ENCODE peak calls at places on chromosomes 7 and 10, in eight cellular contexts. One of them, this sample, is unnamed.

GRCh38 chr10:124705021-124705740 is 39.0 kb downstream of the FAM53B start:
- DNase-seq in activated CD8-positive, alpha-beta T cell treated with anti-CD3 and anti-CD28 coated beads for 36 hours: peak
- DNase-seq in endodermal cell: no peak
- DNase-seq in lung: no peak
- DNase-seq in RWPE1: no peak
- DNase-seq in GM23338: no peak
- DNase-seq in tibial artery: no peak
- DNase-seq in cardiac muscle cell: no peak
- DNase-seq in this sample: no peak

GRCh38 chr7:140475747-140476333 is 3.5 kb downstream of the MKRN1 start:
- DNase-seq in GM23338: peak
- DNase-seq in cardiac muscle cell: peak
- DNase-seq in RWPE1: peak
- DNase-seq in tibial artery: no peak
- DNase-seq in lung: no peak
- DNase-seq in activated CD8-positive, alpha-beta T cell treated with anti-CD3 and anti-CD28 coated beads for 36 hours: peak
- DNase-seq in endodermal cell: peak
- DNase-seq in this sample: no peak

GRCh38 chr7:143936087-143937009 is 1.3 kb downstream of the OR2F2 start:
- DNase-seq in endodermal cell: no peak
- DNase-seq in activated CD8-positive, alpha-beta T cell treated with anti-CD3 and anti-CD28 coated beads for 36 hours: no peak
- DNase-seq in RWPE1: no peak
- DNase-seq in GM23338: no peak
- DNase-seq in lung: no peak
- DNase-seq in cardiac muscle cell: peak
- DNase-seq in tibial artery: no peak
- DNase-seq in this sample: no peak

GRCh38 chr7:98418636-98419315 is 17.9 kb upstream of the BAIAP2L1 start:
- DNase-seq in endodermal cell: peak
- DNase-seq in RWPE1: peak
- DNase-seq in GM23338: no peak
- DNase-seq in tibial artery: no peak
- DNase-seq in activated CD8-positive, alpha-beta T cell treated with anti-CD3 and anti-CD28 coated beads for 36 hours: peak
- DNase-seq in cardiac muscle cell: peak
- DNase-seq in lung: peak
- DNase-seq in this sample: no peak

GRCh38 chr7:140074780-140075179 is 12.0 kb upstream of the PARP12 start:
- DNase-seq in cardiac muscle cell: peak
- DNase-seq in activated CD8-positive, alpha-beta T cell treated with anti-CD3 and anti-CD28 coated beads for 36 hours: no peak
- DNase-seq in RWPE1: no peak
- DNase-seq in lung: peak
- DNase-seq in tibial artery: no peak
- DNase-seq in endodermal cell: no peak
- DNase-seq in GM23338: no peak
- DNase-seq in this sample: peak

GRCh38 chr7:96238976-96239766 is 82.7 kb downstream of the SLC25A13 start:
- DNase-seq in RWPE1: peak
- DNase-seq in cardiac muscle cell: peak
- DNase-seq in activated CD8-positive, alpha-beta T cell treated with anti-CD3 and anti-CD28 coated beads for 36 hours: no peak
- DNase-seq in GM23338: no peak
- DNase-seq in lung: no peak
- DNase-seq in endodermal cell: no peak
- DNase-seq in tibial artery: no peak
- DNase-seq in this sample: no peak

GRCh38 chr7:7803597-7804229 is 85.3 kb upstream of the RPA3 start:
- DNase-seq in endodermal cell: no peak
- DNase-seq in lung: no peak
- DNase-seq in RWPE1: no peak
- DNase-seq in cardiac muscle cell: no peak
- DNase-seq in activated CD8-positive, alpha-beta T cell treated with anti-CD3 and anti-CD28 coated beads for 36 hours: no peak
- DNase-seq in GM23338: no peak
- DNase-seq in tibial artery: no peak
- DNase-seq in this sample: no peak

GRCh38 chr10:103540722-103541121 is 47.2 kb downstream of the NEURL1 start:
- DNase-seq in activated CD8-positive, alpha-beta T cell treated with anti-CD3 and anti-CD28 coated beads for 36 hours: no peak
- DNase-seq in tibial artery: peak
- DNase-seq in lung: no peak
- DNase-seq in cardiac muscle cell: no peak
- DNase-seq in GM23338: no peak
- DNase-seq in endodermal cell: peak
- DNase-seq in RWPE1: no peak
- DNase-seq in this sample: no peak

GRCh38 chr10:71742301-71743098 is 22.9 kb upstream of the C10orf105 start:
- DNase-seq in activated CD8-positive, alpha-beta T cell treated with anti-CD3 and anti-CD28 coated beads for 36 hours: peak
- DNase-seq in GM23338: no peak
- DNase-seq in endodermal cell: no peak
- DNase-seq in tibial artery: no peak
- DNase-seq in lung: no peak
- DNase-seq in cardiac muscle cell: no peak
- DNase-seq in RWPE1: no peak
- DNase-seq in this sample: no peak

GRCh38 chr10:71744897-71745658 is 25.5 kb upstream of the C10orf105 start:
- DNase-seq in RWPE1: no peak
- DNase-seq in tibial artery: no peak
- DNase-seq in GM23338: no peak
- DNase-seq in endodermal cell: no peak
- DNase-seq in cardiac muscle cell: no peak
- DNase-seq in lung: no peak
- DNase-seq in activated CD8-positive, alpha-beta T cell treated with anti-CD3 and anti-CD28 coated beads for 36 hours: no peak
- DNase-seq in this sample: no peak

GRCh38 chr10:71741671-71742070 is 22.1 kb upstream of the C10orf105 start:
- DNase-seq in endodermal cell: no peak
- DNase-seq in lung: no peak
- DNase-seq in RWPE1: no peak
- DNase-seq in cardiac muscle cell: no peak
- DNase-seq in activated CD8-positive, alpha-beta T cell treated with anti-CD3 and anti-CD28 coated beads for 36 hours: no peak
- DNase-seq in GM23338: no peak
- DNase-seq in tibial artery: no peak
- DNase-seq in this sample: no peak

GRCh38 chr10:71743866-71744265 is 24.3 kb upstream of the C10orf105 start:
- DNase-seq in cardiac muscle cell: no peak
- DNase-seq in RWPE1: no peak
- DNase-seq in lung: no peak
- DNase-seq in tibial artery: no peak
- DNase-seq in GM23338: no peak
- DNase-seq in endodermal cell: no peak
- DNase-seq in activated CD8-positive, alpha-beta T cell treated with anti-CD3 and anti-CD28 coated beads for 36 hours: no peak
- DNase-seq in this sample: no peak

DNA sequence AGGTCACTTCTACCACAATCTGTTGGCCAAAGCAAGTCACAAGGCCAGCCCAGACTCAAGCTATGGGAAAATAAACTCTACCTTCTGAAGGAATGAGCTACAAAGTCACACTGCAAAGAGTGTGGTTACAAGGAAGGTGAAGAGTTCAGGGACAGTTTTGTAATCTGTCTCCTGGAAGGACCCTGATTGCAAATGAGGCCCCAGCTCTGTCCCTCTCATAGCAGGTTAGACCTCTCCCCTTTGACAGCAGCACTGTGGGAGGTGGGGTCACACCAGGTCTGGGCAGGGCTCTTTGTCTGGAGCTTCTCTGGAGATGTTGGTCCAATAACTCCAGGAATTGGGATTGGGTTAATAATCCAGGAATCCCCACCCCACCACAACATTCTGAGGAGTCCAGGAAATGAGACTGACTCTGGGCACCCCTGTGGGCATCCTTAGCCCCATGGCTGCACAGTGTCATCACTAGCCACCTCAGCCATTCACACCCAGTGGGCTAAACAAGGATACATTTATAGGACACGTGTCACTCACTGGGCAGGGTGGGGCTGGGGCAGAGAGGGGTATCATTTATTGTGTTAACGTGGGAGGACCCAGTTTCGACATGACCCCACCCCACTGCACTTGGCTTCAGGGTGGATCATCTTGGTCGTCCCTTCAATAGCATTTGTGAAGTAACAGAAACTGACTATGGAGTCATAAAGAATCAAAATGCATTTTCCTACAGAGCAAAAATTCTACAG is 23.7 kb upstream of the C10orf105 start:
- DNase-seq in tibial artery: no peak
- DNase-seq in RWPE1: no peak
- DNase-seq in GM23338: no peak
- DNase-seq in activated CD8-positive, alpha-beta T cell treated with anti-CD3 and anti-CD28 coated beads for 36 hours: no peak
- DNase-seq in cardiac muscle cell: no peak
- DNase-seq in endodermal cell: no peak
- DNase-seq in lung: no peak
- DNase-seq in this sample: no peak
- TF ChIP-seq CTCF in tibial artery: no peak
- TF ChIP-seq CTCF in RWPE1: no peak
- TF ChIP-seq CTCF in GM23338: no peak
- TF ChIP-seq CTCF in activated CD8-positive, alpha-beta T cell treated with anti-CD3 and anti-CD28 coated beads for 36 hours: no peak
- TF ChIP-seq CTCF in cardiac muscle cell: no peak
- TF ChIP-seq CTCF in endodermal cell: no peak
- TF ChIP-seq CTCF in lung: no peak
- TF ChIP-seq CTCF in this sample: no peak

DNA sequence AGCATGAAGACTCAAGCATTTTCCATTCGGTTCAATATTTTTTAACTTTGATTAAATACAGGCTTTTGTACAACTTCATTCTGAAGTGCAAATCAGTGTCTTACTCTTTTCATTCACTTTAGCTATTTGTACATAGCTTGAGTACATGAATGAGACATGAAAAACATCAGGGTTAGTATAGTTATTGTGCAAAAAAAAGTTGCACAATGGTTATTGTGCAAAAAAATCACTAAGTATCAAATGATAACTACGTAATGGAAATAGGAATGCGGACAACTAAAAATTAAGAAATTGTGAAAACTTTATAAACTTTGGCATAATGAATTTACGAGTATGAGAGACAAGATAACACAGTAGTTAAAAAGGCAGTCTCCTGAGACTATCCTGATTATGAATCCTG is 442.9 kb downstream of the ARL4A start:
- DNase-seq in activated CD8-positive, alpha-beta T cell treated with anti-CD3 and anti-CD28 coated beads for 36 hours: no peak
- DNase-seq in cardiac muscle cell: no peak
- DNase-seq in tibial artery: no peak
- DNase-seq in GM23338: no peak
- DNase-seq in endodermal cell: no peak
- DNase-seq in lung: no peak
- DNase-seq in RWPE1: no peak
- DNase-seq in this sample: no peak
- TF ChIP-seq CTCF in activated CD8-positive, alpha-beta T cell treated with anti-CD3 and anti-CD28 coated beads for 36 hours: no peak
- TF ChIP-seq CTCF in cardiac muscle cell: no peak
- TF ChIP-seq CTCF in tibial artery: no peak
- TF ChIP-seq CTCF in GM23338: no peak
- TF ChIP-seq CTCF in endodermal cell: no peak
- TF ChIP-seq CTCF in lung: no peak
- TF ChIP-seq CTCF in RWPE1: no peak
- TF ChIP-seq CTCF in this sample: no peak

GRCh38 chr10:97117372-97117771 is 68.4 kb downstream of the SLIT1 start:
- DNase-seq in cardiac muscle cell: peak
- DNase-seq in GM23338: peak
- DNase-seq in activated CD8-positive, alpha-beta T cell treated with anti-CD3 and anti-CD28 coated beads for 36 hours: peak
- DNase-seq in tibial artery: no peak
- DNase-seq in RWPE1: peak
- DNase-seq in endodermal cell: no peak
- DNase-seq in lung: no peak
- DNase-seq in this sample: no peak
- TF ChIP-seq CTCF in cardiac muscle cell: peak
- TF ChIP-seq CTCF in GM23338: peak
- TF ChIP-seq CTCF in activated CD8-positive, alpha-beta T cell treated with anti-CD3 and anti-CD28 coated beads for 36 hours: peak
- TF ChIP-seq CTCF in tibial artery: no peak
- TF ChIP-seq CTCF in RWPE1: no peak
- TF ChIP-seq CTCF in endodermal cell: peak
- TF ChIP-seq CTCF in lung: no peak
- TF ChIP-seq CTCF in this sample: no peak

DNA sequence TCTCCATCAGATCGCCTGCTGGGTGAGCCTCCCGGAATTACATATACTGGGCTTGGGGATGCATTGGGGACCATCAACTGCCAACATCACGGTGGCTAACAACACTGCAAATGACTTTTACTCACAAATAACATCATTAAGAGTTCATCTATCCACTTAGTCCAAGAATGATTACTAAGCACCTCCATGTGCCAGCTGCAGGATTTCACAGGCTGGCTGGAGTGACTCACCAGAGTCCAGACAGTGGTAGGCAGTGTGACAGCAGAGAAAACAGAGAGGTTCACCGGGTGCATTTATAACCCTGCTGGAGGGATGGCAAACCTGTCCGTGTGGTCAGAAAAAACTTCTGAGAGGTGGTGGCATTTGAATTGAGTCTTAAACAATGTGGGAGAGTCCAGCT is 3.2 kb upstream of the IGFBP3 start:
- DNase-seq in cardiac muscle cell: peak
- DNase-seq in tibial artery: no peak
- DNase-seq in activated CD8-positive, alpha-beta T cell treated with anti-CD3 and anti-CD28 coated beads for 36 hours: no peak
- DNase-seq in lung: no peak
- DNase-seq in GM23338: no peak
- DNase-seq in RWPE1: peak
- DNase-seq in endodermal cell: no peak
- DNase-seq in this sample: no peak
- TF ChIP-seq CTCF in cardiac muscle cell: no peak
- TF ChIP-seq CTCF in tibial artery: peak
- TF ChIP-seq CTCF in activated CD8-positive, alpha-beta T cell treated with anti-CD3 and anti-CD28 coated beads for 36 hours: no peak
- TF ChIP-seq CTCF in lung: no peak
- TF ChIP-seq CTCF in GM23338: no peak
- TF ChIP-seq CTCF in RWPE1: no peak
- TF ChIP-seq CTCF in endodermal cell: no peak
- TF ChIP-seq CTCF in this sample: peak

GRCh38 chr10:42113158-42113450 is 525.3 kb downstream of the ZNF33B start:
- DNase-seq in cardiac muscle cell: no peak
- DNase-seq in activated CD8-positive, alpha-beta T cell treated with anti-CD3 and anti-CD28 coated beads for 36 hours: no peak
- DNase-seq in GM23338: no peak
- DNase-seq in tibial artery: no peak
- DNase-seq in RWPE1: no peak
- DNase-seq in lung: no peak
- DNase-seq in endodermal cell: no peak
- DNase-seq in this sample: no peak

GRCh38 chr10:42112331-42113157 is 525.8 kb downstream of the ZNF33B start:
- DNase-seq in lung: no peak
- DNase-seq in RWPE1: no peak
- DNase-seq in activated CD8-positive, alpha-beta T cell treated with anti-CD3 and anti-CD28 coated beads for 36 hours: no peak
- DNase-seq in GM23338: no peak
- DNase-seq in tibial artery: no peak
- DNase-seq in endodermal cell: no peak
- DNase-seq in cardiac muscle cell: no peak
- DNase-seq in this sample: no peak

GRCh38 chr10:42111076-42111475 is 527.3 kb downstream of the ZNF33B start:
- DNase-seq in GM23338: no peak
- DNase-seq in endodermal cell: no peak
- DNase-seq in lung: no peak
- DNase-seq in RWPE1: no peak
- DNase-seq in tibial artery: no peak
- DNase-seq in cardiac muscle cell: no peak
- DNase-seq in activated CD8-positive, alpha-beta T cell treated with anti-CD3 and anti-CD28 coated beads for 36 hours: no peak
- DNase-seq in this sample: peak

GRCh38 chr10:42111661-42112330 is 526.6 kb downstream of the ZNF33B start:
- DNase-seq in tibial artery: peak
- DNase-seq in RWPE1: no peak
- DNase-seq in GM23338: no peak
- DNase-seq in activated CD8-positive, alpha-beta T cell treated with anti-CD3 and anti-CD28 coated beads for 36 hours: no peak
- DNase-seq in endodermal cell: no peak
- DNase-seq in lung: no peak
- DNase-seq in cardiac muscle cell: no peak
- DNase-seq in this sample: no peak
- TF ChIP-seq CTCF in tibial artery: no peak
- TF ChIP-seq CTCF in RWPE1: no peak
- TF ChIP-seq CTCF in GM23338: no peak
- TF ChIP-seq CTCF in activated CD8-positive, alpha-beta T cell treated with anti-CD3 and anti-CD28 coated beads for 36 hours: no peak
- TF ChIP-seq CTCF in endodermal cell: no peak
- TF ChIP-seq CTCF in lung: no peak
- TF ChIP-seq CTCF in cardiac muscle cell: no peak
- TF ChIP-seq CTCF in this sample: no peak